ENCODE peak calls at places on chromosomes 5 and 9, in seven cellular contexts. N is ovary, C is uterus, L is mesothelial cell of epicardium, P is kidney tubule cell, Y is C1 segment of cervical spinal cord, J is NCI-H1105. R is an unnamed sample.

GRCh38 chr5:107669543-107670027 is 1.2 kb downstream of the EFNA5 start:
- DNase-seq in N (peak), C (no peak), L (peak), P (peak), Y (no peak), J (peak), R (no peak)

GRCh38 chr5:107553063-107553676 is 117.6 kb downstream of the EFNA5 start:
- DNase-seq in N (no peak), C (no peak), L (no peak), P (peak), Y (no peak), J (no peak), R (no peak)

GRCh38 chr5:171457208-171457981 is 37.9 kb downstream of the FGF18 start:
- DNase-seq in N (no peak), C (no peak), L (no peak), P (no peak), Y (no peak), J (no peak), R (no peak)

GRCh38 chr5:61731946-61732314 is 399.9 kb downstream of the ZSWIM6 start:
- DNase-seq in N (no peak), C (no peak), L (no peak), P (no peak), Y (no peak), J (no peak), R (peak)

GRCh38 chr5:178330791-178331404 is 98.3 kb upstream of the PHYKPL start:
- DNase-seq in N (no peak), C (no peak), L (no peak), P (no peak), Y (peak), J (no peak), R (peak)

GRCh38 chr9:68500457-68501158 is 40.1 kb downstream of the TMEM252 start:
- DNase-seq in N (no peak), C (no peak), L (no peak), P (peak), Y (no peak), J (no peak), R (no peak)

GRCh38 chr9:88672874-88673695 is 138.1 kb downstream of the NXNL2 start:
- DNase-seq in N (no peak), C (no peak), L (no peak), P (no peak), Y (no peak), J (no peak), R (no peak)

GRCh38 chr9:82202808-82203207 is 214.2 kb downstream of the SPATA31D1 start:
- DNase-seq in N (no peak), C (no peak), L (no peak), P (peak), Y (no peak), J (no peak), R (no peak)

GRCh38 chr5:139759219-139759721 is 36.3 kb upstream of the PSD2 start:
- DNase-seq in N (no peak), C (no peak), L (no peak), P (no peak), Y (no peak), J (no peak), R (no peak)

GRCh38 chr9:78253285-78253684 is 17.4 kb downstream of the CEP78 start:
- DNase-seq in N (no peak), C (no peak), L (no peak), P (no peak), Y (no peak), J (no peak), R (no peak)

GRCh38 chr9:137067860-137068538 is 2.4 kb downstream of the SAPCD2 start:
- DNase-seq in N (peak), C (peak), L (no peak), P (peak), Y (peak), J (peak), R (peak)

GRCh38 chr9:129289883-129290282 is 111.8 kb upstream of the IER5L start:
- DNase-seq in N (peak), C (no peak), L (no peak), P (no peak), Y (no peak), J (no peak), R (no peak)

GRCh38 chr5:55176176-55176818 is 3.3 kb upstream of the CDC20B start:
- DNase-seq in N (peak), C (no peak), L (no peak), P (peak), Y (no peak), J (no peak), R (no peak)

GRCh38 chr5:56501949-56502557 is 268.9 kb upstream of the ANKRD55 start:
- DNase-seq in N (no peak), C (no peak), L (no peak), P (peak), Y (no peak), J (no peak), R (peak)

GRCh38 chr5:54859321-54859720 is 126.1 kb downstream of the ESM1 start:
- DNase-seq in N (no peak), C (no peak), L (no peak), P (no peak), Y (no peak), J (no peak), R (no peak)

GRCh38 chr5:149924481-149924880 is 20.1 kb downstream of the PDE6A start:
- DNase-seq in N (no peak), C (no peak), L (no peak), P (no peak), Y (no peak), J (no peak), R (no peak)

GRCh38 chr5:8842906-8843590 is 702.8 kb downstream of the SEMA5A start:
- DNase-seq in N (no peak), C (no peak), L (no peak), P (peak), Y (no peak), J (no peak), R (peak)

GRCh38 chr5:123571927-123572326 is 60.0 kb downstream of the CSNK1G3 start:
- DNase-seq in N (no peak), C (no peak), L (no peak), P (no peak), Y (no peak), J (no peak), R (no peak)

GRCh38 chr5:162209005-162209605 is 141.5 kb downstream of the GABRG2 start:
- DNase-seq in N (no peak), C (no peak), L (no peak), P (peak), Y (peak), J (no peak), R (peak)

GRCh38 chr9:100213730-100214477 is 114.9 kb downstream of the INVS start:
- DNase-seq in N (no peak), C (no peak), L (no peak), P (peak), Y (no peak), J (no peak), R (no peak)

GRCh38 chr9:124629600-124629999 is 122.4 kb upstream of the NR5A1 start:
- DNase-seq in N (no peak), C (no peak), L (no peak), P (peak), Y (no peak), J (no peak), R (peak)

GRCh38 chr9:17531642-17532254 is 47.1 kb upstream of the SH3GL2 start:
- DNase-seq in N (no peak), C (peak), L (no peak), P (peak), Y (peak), J (peak), R (peak)

GRCh38 chr5:63686938-63687337 is 275.3 kb downstream of the HTR1A start:
- DNase-seq in N (no peak), C (no peak), L (no peak), P (peak), Y (peak), J (no peak), R (no peak)

GRCh38 chr9:129038109-129038852 is 1.9 kb downstream of the MIGA2 start:
- DNase-seq in N (peak), C (no peak), L (no peak), P (no peak), Y (no peak), J (no peak), R (no peak)